ENCODE peak calls at places on chromosome 13, in ten cellular contexts. T, V, O, J, G, I, H, X, D and P are unnamed samples.

GRCh38 chr13:20356437-20356836 is 124.3 kb upstream of the GJB6 start:
- DNase-seq in O (no peak), G (no peak), H (no peak), V (no peak), I (no peak), T (no peak), X (no peak), D (no peak), J (no peak), P (no peak)

GRCh38 chr13:95137096-95137495 is 164.2 kb downstream of the ABCC4 start:
- DNase-seq in O (no peak), G (no peak), V (no peak), J (no peak), D (no peak), T (no peak), I (no peak), H (no peak), X (peak; percentile 54), P (peak; percentile 21)

GRCh38 chr13:109785892-109786450 is 412 bp downstream of the IRS2 start:
- DNase-seq in H (no peak), V (no peak), O (no peak), T (no peak), X (no peak), D (no peak), G (no peak), J (no peak), I (no peak), P (no peak)

GRCh38 chr13:109332501-109333499 is 453.6 kb downstream of the IRS2 start:
- DNase-seq in X (no peak), G (no peak), I (no peak), T (no peak), D (no peak), H (no peak), J (no peak), V (peak; percentile 47), O (no peak), P (no peak)

GRCh38 chr13:110634558-110634957 is 19.2 kb downstream of the NAXD start:
- DNase-seq in J (no peak), H (no peak), G (no peak), O (no peak), V (no peak), T (no peak), X (peak; percentile 90), I (peak; percentile 65), D (no peak), P (no peak)

GRCh38 chr13:103354189-103354588 is 288.0 kb upstream of the SLC10A2 start:
- DNase-seq in G (no peak), X (no peak), H (no peak), D (no peak), O (no peak), V (no peak), T (no peak), J (no peak), I (peak; percentile 44), P (no peak)

GRCh38 chr13:104757712-104758111 is 1691.5 kb upstream of the SLC10A2 start:
- DNase-seq in O (no peak), V (no peak), H (no peak), X (no peak), T (no peak), D (no peak), G (no peak), I (no peak), J (no peak), P (no peak)

GRCh38 chr13:72141845-72142470 is 275.0 kb upstream of the DACH1 start:
- DNase-seq in D (no peak), J (no peak), T (no peak), G (no peak), V (no peak), I (peak; percentile 76), X (no peak), H (no peak), O (no peak), P (peak; percentile 84)

GRCh38 chr13:47396915-47397314 is 500.1 kb upstream of the HTR2A start:
- DNase-seq in H (no peak), O (no peak), X (no peak), V (no peak), G (no peak), J (no peak), I (no peak), D (no peak), T (no peak), P (no peak)

GRCh38 chr13:94470126-94470525 is 9.4 kb downstream of the DCT start:
- DNase-seq in I (no peak), D (no peak), O (no peak), T (no peak), X (no peak), J (no peak), V (no peak), H (no peak), G (no peak), P (no peak)

GRCh38 chr13:99214232-99214631 is 13.6 kb downstream of the UBAC2 start:
- DNase-seq in H (no peak), V (no peak), D (no peak), I (no peak), O (no peak), X (no peak), J (no peak), G (no peak), T (no peak), P (peak; percentile 63)

GRCh38 chr13:114080739-114081561 is 51.5 kb downstream of the RASA3 start:
- DNase-seq in G (no peak), J (no peak), H (no peak), O (no peak), I (no peak), V (peak; percentile 19), X (no peak), D (no peak), T (no peak), P (no peak)

GRCh38 chr13:113057084-113057483 is 48.5 kb upstream of the F7 start:
- DNase-seq in D (no peak), I (no peak), G (no peak), X (no peak), V (no peak), J (no peak), T (no peak), O (no peak), H (no peak), P (no peak)

GRCh38 chr13:29577135-29578051 is 18.1 kb downstream of the SLC7A1 start:
- DNase-seq in V (no peak), G (no peak), T (no peak), I (no peak), H (no peak), J (no peak), X (no peak), D (no peak), O (no peak), P (no peak)

GRCh38 chr13:78201411-78201810 is 282.8 kb upstream of the EDNRB start:
- DNase-seq in I (no peak), X (no peak), H (no peak), T (no peak), D (no peak), O (no peak), G (no peak), V (no peak), J (no peak), P (no peak)

GRCh38 chr13:77521595-77522367 is 13.7 kb upstream of the SCEL start:
- DNase-seq in H (no peak), O (no peak), X (peak; percentile 77), I (no peak), V (no peak), G (no peak), D (no peak), T (no peak), J (peak; percentile 4), P (peak; percentile 85)

GRCh38 chr13:65597839-65598818 is 1632.0 kb downstream of the PCDH9 start:
- DNase-seq in J (no peak), G (no peak), D (no peak), X (no peak), V (no peak), I (peak; percentile 77), T (no peak), H (no peak), O (no peak), P (peak; percentile 5)

GRCh38 chr13:113787694-113788093 is 28.7 kb downstream of the TMEM255B start:
- DNase-seq in G (no peak), T (no peak), O (no peak), X (no peak), D (no peak), V (no peak), J (no peak), H (no peak), I (no peak), P (no peak)

GRCh38 chr13:95485518-95486144 is 66.9 kb upstream of the CLDN10 start:
- DNase-seq in V (no peak), O (no peak), H (no peak), X (no peak), I (no peak), T (no peak), J (no peak), G (no peak), D (no peak), P (peak; percentile 90)

GRCh38 chr13:34822681-34823080 is 119.4 kb upstream of the NBEA start:
- DNase-seq in G (no peak), I (no peak), H (no peak), T (no peak), X (no peak), V (no peak), J (no peak), D (no peak), O (no peak), P (no peak)

GRCh38 chr13:107211073-107211472 is 643.1 kb upstream of the ARGLU1 start:
- DNase-seq in O (no peak), X (peak; percentile 92), I (peak; percentile 92), V (peak; percentile 78), T (peak; percentile 73), J (peak; percentile 18), H (no peak), D (peak; percentile 53), G (peak; percentile 79), P (peak; percentile 72)

GRCh38 chr13:31116224-31116623 is 45.5 kb downstream of the HSPH1 start:
- DNase-seq in X (no peak), O (no peak), H (no peak), I (no peak), D (no peak), T (no peak), V (no peak), G (no peak), J (no peak), P (peak; percentile 83)

GRCh38 chr13:30143671-30144400 is 163.5 kb downstream of the KATNAL1 start:
- DNase-seq in O (no peak), D (no peak), V (no peak), J (no peak), G (no peak), H (no peak), T (no peak), X (peak; percentile 23), I (peak; percentile 77), P (peak; percentile 42)

GRCh38 chr13:19587635-19588300 is 26.4 kb upstream of the TPTE2 start:
- DNase-seq in J (no peak), H (no peak), V (no peak), T (no peak), I (peak; percentile 58), D (no peak), O (no peak), X (peak; percentile 71), G (no peak), P (peak; percentile 36)

GRCh38 chr13:111212517-111212873 is 97.4 kb downstream of the ARHGEF7 start:
- DNase-seq in G (no peak), V (no peak), X (no peak), O (no peak), D (no peak), I (no peak), T (no peak), H (no peak), J (no peak), P (no peak)

GRCh38 chr13:71217827-71218226 is 649.2 kb downstream of the DACH1 start:
- DNase-seq in G (no peak), V (no peak), J (no peak), D (no peak), T (no peak), X (no peak), H (no peak), O (no peak), I (no peak), P (no peak)